ENCODE peak calls at places on chromosome 4, in ten cellular contexts. O is right lobe of liver; P is ascending aorta; Y is adipocyte; E is Panc1; T is breast epithelium; Z is CD8-positive, alpha-beta T cell; V is fibroblast of lung; J is H9; S is osteoblast. G is an unnamed sample. For H3K4me1, the result is how much of the 10 kb centered on the place peaks cover.

GRCh38 chr4:16991455-16991854 is 93.0 kb upstream of the LDB2 start:
- DNase-seq in O (no peak), V (no peak), E (no peak), Z (no peak), Y (no peak), J (peak), P (no peak), S (no peak), T (no peak), G (no peak)

GRCh38 chr4:122796801-122797404 is 29.7 kb upstream of the FGF2 start:
- DNase-seq in T (no peak), S (no peak), E (no peak), O (no peak), V (peak), Z (no peak), J (peak), P (no peak), Y (no peak), G (no peak)

GRCh38 chr4:113607147-113607720 is 154.3 kb downstream of the CAMK2D start:
- DNase-seq in J (no peak), Z (no peak), T (no peak), V (no peak), P (no peak), E (no peak), Y (no peak), S (no peak), O (no peak), G (no peak)

GRCh38 chr4:114217150-114217817 is 237.8 kb upstream of the ARSJ start:
- DNase-seq in P (no peak), E (no peak), O (no peak), T (no peak), J (no peak), V (no peak), Y (no peak), Z (no peak), S (no peak), G (no peak)

GRCh38 chr4:154559141-154559841 is 3.5 kb upstream of the FGB start:
- DNase-seq in Z (no peak), E (peak), Y (peak), P (no peak), T (no peak), J (peak), V (peak), S (peak), O (no peak), G (no peak)

GRCh38 chr4:37890501-37891220 is at the start of gene TBC1D1:
- DNase-seq in Y (peak), Z (peak), E (no peak), S (peak), V (no peak), O (peak), T (peak), P (peak), J (peak), G (peak)

GRCh38 chr4:76430519-76431388 is 4.3 kb upstream of the SHROOM3 start:
- DNase-seq in O (no peak), V (peak), Y (peak), S (no peak), E (peak), Z (no peak), P (no peak), J (no peak), T (no peak), G (no peak)

GRCh38 chr4:146222313-146222712 is 8.0 kb downstream of the REELD1 start:
- DNase-seq in O (no peak), Z (no peak), P (no peak), J (no peak), V (peak), E (no peak), T (no peak), S (peak), Y (no peak), G (no peak)

GRCh38 chr4:6594826-6595355 is 19.9 kb downstream of the MAN2B2 start:
- DNase-seq in O (no peak), E (no peak), V (no peak), J (no peak), S (peak), T (no peak), P (no peak), Y (no peak), Z (no peak), G (no peak)

GRCh38 chr4:42561031-42561430 is 95.9 kb downstream of the ATP8A1 start:
- DNase-seq in T (no peak), O (no peak), S (no peak), Y (no peak), J (no peak), P (no peak), V (no peak), E (no peak), Z (no peak), G (no peak)

GRCh38 chr4:85591361-85592098 is 116.6 kb downstream of the ARHGAP24 start:
- DNase-seq in S (no peak), T (no peak), J (no peak), E (peak), P (no peak), Y (no peak), V (peak), O (no peak), Z (no peak), G (no peak)

GRCh38 chr4:113539408-113539807 is 222.1 kb downstream of the CAMK2D start:
- DNase-seq in V (peak), T (no peak), Y (peak), E (no peak), J (no peak), Z (no peak), P (no peak), O (no peak), S (peak), G (no peak)

GRCh38 chr4:115355329-115355728 is 241.9 kb upstream of the NDST4 start:
- DNase-seq in E (no peak), T (no peak), Z (no peak), P (no peak), V (no peak), Y (no peak), O (no peak), S (no peak), J (no peak), G (no peak)

GRCh38 chr4:48337726-48338125 is 3.6 kb upstream of the SLAIN2 start:
- DNase-seq in Y (peak), Z (no peak), P (no peak), J (no peak), T (no peak), S (no peak), O (no peak), V (no peak), E (no peak), G (no peak)

GRCh38 chr4:26248647-26249046 is 72.2 kb upstream of the RBPJ start:
- DNase-seq in Y (peak), O (no peak), P (no peak), V (peak), Z (no peak), T (no peak), J (no peak), S (no peak), E (no peak), G (peak)

GRCh38 chr4:25908491-25908901 is 5.5 kb upstream of the SMIM20 start:
- DNase-seq in T (no peak), Y (peak), Z (no peak), O (no peak), P (no peak), S (peak), J (no peak), E (peak), V (peak), G (no peak)

GRCh38 chr4:114785570-114785969 is 187.0 kb downstream of the UGT8 start:
- DNase-seq in T (no peak), O (no peak), Z (no peak), S (no peak), J (no peak), V (no peak), Y (no peak), P (no peak), E (no peak), G (no peak)

GRCh38 chr4:7189066-7189465 is 3.3 kb upstream of the SORCS2 start:
- DNase-seq in Y (no peak), Z (no peak), T (no peak), J (peak), E (no peak), V (no peak), O (no peak), P (no peak), S (peak), G (no peak)

GRCh38 chr4:147821555-147821954 is 89.7 kb downstream of the ARHGAP10 start:
- DNase-seq in E (no peak), O (no peak), J (no peak), P (no peak), V (no peak), T (no peak), Y (no peak), Z (no peak), S (no peak), G (no peak)

GRCh38 chr4:120481711-120482110 is 415.1 kb upstream of the MAD2L1 start:
- DNase-seq in S (no peak), P (no peak), E (no peak), Z (no peak), T (no peak), Y (peak), O (no peak), J (no peak), V (no peak), G (no peak)

GRCh38 chr4:150942539-150942938 is 72.5 kb downstream of the LRBA start:
- DNase-seq in V (peak), E (no peak), Y (no peak), J (no peak), T (no peak), P (no peak), Z (no peak), S (no peak), O (no peak), G (no peak)

GRCh38 chr4:14339715-14340114 is 662.6 kb upstream of the CPEB2 start:
- DNase-seq in Z (no peak), T (no peak), O (no peak), P (no peak), S (no peak), V (no peak), J (no peak), E (no peak), Y (no peak), G (no peak)

GRCh38 chr4:4851081-4851480 is 8.4 kb upstream of the MSX1 start:
- DNase-seq in T (no peak), Y (no peak), Z (no peak), S (peak), J (no peak), O (no peak), V (no peak), P (no peak), E (no peak), G (no peak)

GRCh38 chr4:57154191-57154590 is 44.0 kb upstream of the IGFBP7 start:
- DNase-seq in Y (peak), O (no peak), S (no peak), V (peak), J (no peak), P (no peak), Z (no peak), T (no peak), E (no peak), G (no peak)

GRCh38 chr4:52312722-52313121 is 261.6 kb downstream of the SPATA18 start:
- DNase-seq in O (no peak), Y (no peak), T (no peak), E (no peak), S (no peak), P (no peak), J (peak), V (no peak), Z (no peak), G (no peak)

GRCh38 chr4:10526431-10527222 is 69.4 kb upstream of the ZNF518B start:
- DNase-seq in J (peak), Z (no peak), Y (no peak), E (no peak), P (no peak), O (no peak), V (no peak), T (no peak), S (no peak), G (no peak)

GRCh38 chr4:93182722-93183121 is 645.8 kb upstream of the ATOH1 start:
- DNase-seq in O (no peak), S (no peak), P (no peak), E (no peak), T (no peak), J (no peak), V (no peak), Z (no peak), Y (no peak), G (no peak)

GRCh38 chr4:73019462-73020047 is 50.0 kb downstream of the COX18 start:
- DNase-seq in S (peak), Z (no peak), T (no peak), E (peak), P (no peak), Y (peak), O (no peak), J (no peak), V (peak), G (no peak)

DNA sequence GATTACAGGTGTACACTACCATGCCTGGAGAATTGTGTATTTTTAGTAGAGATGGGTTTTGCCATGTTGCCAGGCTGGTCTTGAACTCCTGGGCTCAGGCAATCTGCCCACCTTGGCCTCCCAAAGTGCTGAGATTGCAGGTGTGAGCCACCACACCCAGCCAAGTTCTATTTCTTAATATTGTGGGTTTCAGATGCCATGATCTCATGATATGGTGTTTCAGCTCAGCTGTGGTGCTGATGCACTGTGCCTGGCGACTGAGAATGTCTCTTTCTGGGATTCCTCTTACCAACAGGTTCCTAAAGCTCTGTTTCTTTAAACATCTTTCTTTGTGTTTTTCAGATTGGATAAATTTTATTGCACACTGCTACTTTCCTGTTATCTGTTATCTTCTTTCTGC is 17.3 kb upstream of the NDUFC1 start:
- DNase-seq in T (no peak), Y (no peak), E (no peak), O (no peak), J (no peak), P (no peak), S (no peak), V (no peak), Z (no peak), G (no peak)
- H3K4me1 ChIP-seq in T (under half), Y (under half), E (under half), O (under half), J (under half), P (under half), S (under half), V (under half), Z (under half), G (under half)

DNA sequence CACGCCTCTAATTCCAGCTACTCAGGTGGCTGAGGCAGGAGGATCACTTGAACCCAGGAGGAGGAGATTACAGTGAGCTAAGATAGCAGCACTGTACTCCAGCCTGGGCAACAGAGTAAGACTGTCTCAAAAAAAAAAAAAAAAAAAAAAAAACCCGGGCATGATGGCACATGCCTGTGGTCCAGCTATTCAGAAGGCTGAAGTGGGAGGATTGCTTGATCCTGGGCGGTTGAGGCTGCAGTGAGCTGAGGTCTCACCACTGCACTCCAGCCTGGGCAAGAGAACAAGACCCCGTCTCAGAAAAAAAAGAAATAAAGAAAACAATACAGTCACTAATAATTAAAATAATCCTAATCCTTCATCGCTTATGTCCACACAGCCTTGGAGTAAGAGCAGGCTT is 68.1 kb downstream of the APBB2 start:
- DNase-seq in T (no peak), Y (no peak), Z (no peak), O (no peak), V (peak), E (no peak), S (no peak), P (no peak), J (no peak), G (no peak)
- H3K4me1 ChIP-seq in T (under half), Y (half or more), Z (under half), O (under half), V (under half), E (under half), S (half or more), P (under half), J (under half), G (under half)

DNA sequence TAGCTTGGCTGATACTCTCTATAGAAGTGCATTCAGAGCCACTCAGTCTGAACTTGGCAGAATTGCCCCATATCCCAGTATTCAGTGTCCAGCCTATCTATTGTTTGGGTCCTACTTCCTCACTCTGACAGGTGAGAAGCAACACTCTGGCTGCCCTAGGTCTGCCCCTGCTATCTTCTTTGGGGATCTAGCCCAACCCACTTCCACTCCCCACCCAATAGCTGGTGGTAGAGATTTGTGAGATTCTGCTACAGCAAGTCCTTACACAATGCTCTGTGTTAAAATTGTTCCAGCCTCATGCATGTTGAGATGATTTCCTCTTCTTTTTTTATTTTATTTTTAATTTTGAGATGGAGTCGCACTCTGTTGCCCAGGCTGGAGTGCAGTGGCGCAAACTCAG is 67.6 kb downstream of the TRIM2 start:
- DNase-seq in Y (no peak), P (no peak), S (no peak), T (no peak), O (no peak), E (no peak), Z (no peak), V (no peak), J (no peak), G (no peak)
- H3K4me1 ChIP-seq in Y (under half), P (under half), S (under half), T (under half), O (under half), E (under half), Z (under half), V (under half), J (under half), G (under half)

GRCh38 chr4:184444953-184445309 is 29.4 kb downstream of the IRF2 start:
- DNase-seq in S (no peak), Y (no peak), Z (no peak), P (no peak), E (no peak), O (peak), T (no peak), V (no peak), J (no peak), G (peak)
- H3K4me1 ChIP-seq in S (under half), Y (under half), Z (half or more), P (under half), E (under half), O (under half), T (under half), V (under half), J (under half), G (under half)